ENCODE peak calls at places on chromosomes 12 and 14, in four cellular contexts. W, V, Q and C are unnamed samples.

GRCh38 chr12:15590180-15590826 is 198.9 kb downstream of the EPS8 start:
- DNase-seq in V (no peak), W (peak), Q (peak), C (no peak)

GRCh38 chr12:15693233-15693911 is 95.8 kb downstream of the EPS8 start:
- DNase-seq in W (no peak), V (no peak), Q (no peak), C (no peak)

GRCh38 chr14:21528381-21529348 is 2.5 kb upstream of the SALL2 start:
- DNase-seq in V (no peak), Q (no peak), W (no peak), C (no peak)

GRCh38 chr12:3698218-3698974 is 54.5 kb downstream of the CRACR2A start:
- DNase-seq in W (peak), Q (peak), V (no peak), C (peak)

GRCh38 chr12:1517007-1517406 is 77.4 kb downstream of the FBXL14 start:
- DNase-seq in W (no peak), Q (no peak), V (no peak), C (no peak)

GRCh38 chr12:59787610-59788009 is 191.8 kb downstream of the SLC16A7 start:
- DNase-seq in W (no peak), V (no peak), Q (no peak), C (no peak)

GRCh38 chr14:94617366-94617941 is 5.3 kb downstream of the SERPINA3 start:
- DNase-seq in V (no peak), Q (no peak), W (no peak), C (no peak)

GRCh38 chr12:124745891-124746570 is 117.6 kb downstream of the SCARB1 start:
- DNase-seq in Q (peak), V (peak), W (peak), C (peak)

GRCh38 chr12:65720136-65720535 is 104.1 kb upstream of the HMGA2 start:
- DNase-seq in W (no peak), Q (no peak), V (no peak), C (no peak)

GRCh38 chr14:77849711-77850110 is 49.8 kb downstream of the ADCK1 start:
- DNase-seq in W (no peak), Q (no peak), V (no peak), C (no peak)

GRCh38 chr12:119006749-119007148 is 25.4 kb downstream of the SRRM4 start:
- DNase-seq in V (no peak), Q (peak), W (no peak), C (no peak)

GRCh38 chr14:87966816-87967215 is 26.2 kb downstream of the GALC start:
- DNase-seq in Q (no peak), V (no peak), W (no peak), C (no peak)

GRCh38 chr12:88035907-88036289 is 6.7 kb upstream of the C12orf50 start:
- DNase-seq in W (no peak), Q (no peak), V (no peak), C (no peak)

GRCh38 chr12:58249610-58250009 is 308.2 kb downstream of the ATP23 start:
- DNase-seq in W (no peak), V (no peak), Q (no peak), C (no peak)

GRCh38 chr12:4816776-4817530 is 92.8 kb upstream of the KCNA1 start:
- DNase-seq in V (no peak), Q (no peak), W (no peak), C (no peak)